ENCODE peak calls at places on chromosomes 16 and 17, in four cellular contexts. One of them, this sample, is unnamed.
A peak's percentile ranks its signal among the peaks of the same experiment; 100 is the strongest.

GRCh38 chr16:69942627-69943170 is 8.4 kb upstream of the CLEC18A start:
- DNase-seq in HepG2: no peak
- DNase-seq in GM12878: no peak
- DNase-seq in K562: no peak
- DNase-seq in this sample: no peak

GRCh38 chr17:7885357-7886226 is 3.0 kb upstream of the CHD3 start:
- DNase-seq in HepG2: no peak
- DNase-seq in GM12878: no peak
- DNase-seq in K562: peak; percentile 82
- DNase-seq in this sample: peak; percentile 77

GRCh38 chr17:50660042-50660886 is 25.6 kb downstream of the ABCC3 start:
- DNase-seq in HepG2: peak; percentile 90
- DNase-seq in GM12878: no peak
- DNase-seq in K562: peak; percentile 56
- DNase-seq in this sample: no peak

GRCh38 chr16:80408014-80408413 is 132.8 kb upstream of the DYNLRB2 start:
- DNase-seq in HepG2: no peak
- DNase-seq in GM12878: no peak
- DNase-seq in K562: no peak
- DNase-seq in this sample: no peak

GRCh38 chr16:9056061-9056460 is 35.4 kb upstream of the HAPSTR1 start:
- DNase-seq in HepG2: no peak
- DNase-seq in GM12878: no peak
- DNase-seq in K562: no peak
- DNase-seq in this sample: no peak

GRCh38 chr16:70664325-70665112 is 18.2 kb downstream of the IL34 start:
- DNase-seq in HepG2: no peak
- DNase-seq in GM12878: no peak
- DNase-seq in K562: no peak
- DNase-seq in this sample: no peak

GRCh38 chr17:79843917-79844815 is 4.9 kb upstream of the CBX4 start:
- DNase-seq in HepG2: no peak
- DNase-seq in GM12878: no peak
- DNase-seq in K562: no peak
- DNase-seq in this sample: peak; percentile 65

GRCh38 chr16:55323637-55324490 is at the start of gene IRX6:
- DNase-seq in HepG2: no peak
- DNase-seq in GM12878: no peak
- DNase-seq in K562: peak; percentile 18
- DNase-seq in this sample: peak; percentile 76

GRCh38 chr16:67169011-67169451 is 1.3 kb upstream of the NOL3 start:
- DNase-seq in HepG2: no peak
- DNase-seq in GM12878: no peak
- DNase-seq in K562: no peak
- DNase-seq in this sample: no peak
- TF ChIP-seq SP1 in HepG2: no peak
- TF ChIP-seq SP1 in GM12878: no peak
- TF ChIP-seq SP1 in K562: no peak
- TF ChIP-seq SP1 in this sample: no peak

GRCh38 chr17:30345527-30346075 is 11.7 kb upstream of the TMIGD1 start:
- DNase-seq in HepG2: peak; percentile 71
- DNase-seq in GM12878: no peak
- DNase-seq in K562: peak; percentile 64
- DNase-seq in this sample: no peak
- TF ChIP-seq FOXM1 in HepG2: no peak
- TF ChIP-seq FOXM1 in GM12878: no peak
- TF ChIP-seq FOXM1 in K562: no peak
- TF ChIP-seq FOXM1 in this sample: no peak

GRCh38 chr17:38893612-38894011 is 23.8 kb downstream of the LASP1 start:
- DNase-seq in HepG2: no peak
- DNase-seq in GM12878: no peak
- DNase-seq in K562: peak; percentile 43
- DNase-seq in this sample: no peak
- TF ChIP-seq SP1 in HepG2: no peak
- TF ChIP-seq SP1 in GM12878: no peak
- TF ChIP-seq SP1 in K562: no peak
- TF ChIP-seq SP1 in this sample: no peak

DNA sequence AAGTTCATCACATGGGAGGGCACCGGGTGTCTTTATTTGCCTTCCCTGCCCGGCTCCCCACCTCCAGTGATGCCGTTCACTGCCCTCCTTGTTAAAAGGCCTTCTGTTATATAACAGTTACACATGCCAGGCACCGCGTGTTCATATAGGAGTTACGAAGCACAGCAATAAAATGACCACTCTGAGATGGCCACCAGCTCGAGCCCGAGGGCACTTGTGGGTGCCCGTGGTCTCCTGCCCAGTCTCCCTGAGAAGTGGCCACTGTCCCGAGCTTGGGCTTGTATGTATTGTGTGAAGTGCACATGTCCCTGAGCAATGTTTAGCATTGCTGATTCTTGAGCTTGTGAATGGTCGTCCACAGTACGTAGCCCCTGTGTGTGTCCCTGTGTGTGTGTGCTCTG is 355.6 kb downstream of the SEC14L1 start:
- DNase-seq in HepG2: no peak
- DNase-seq in GM12878: no peak
- DNase-seq in K562: no peak
- DNase-seq in this sample: no peak
- TF ChIP-seq FOXM1 in HepG2: no peak
- TF ChIP-seq FOXM1 in GM12878: no peak
- TF ChIP-seq FOXM1 in K562: no peak
- TF ChIP-seq FOXM1 in this sample: no peak

This sample was measured in HEK293T.